ENCODE peak calls at places on chromosomes 2 and 18, in four cellular contexts. Q is body of pancreas, N is gastrocnemius medialis, P is erythroblast. S is an unnamed sample.

GRCh38 chr2:23636412-23636811 is 251.4 kb downstream of the KLHL29 start:
- DNase-seq in Q (no peak), N (peak), P (peak), S (peak)

GRCh38 chr2:21404827-21405625 is 281.3 kb downstream of the TDRD15 start:
- DNase-seq in Q (no peak), N (no peak), P (no peak), S (no peak)

GRCh38 chr2:165793161-165793778 is 777 bp downstream of the GALNT3 start:
- DNase-seq in Q (peak), N (no peak), P (peak), S (peak)

GRCh38 chr2:159615936-159616733 is at the start of gene BAZ2B:
- DNase-seq in Q (peak), N (peak), P (peak), S (peak)

GRCh38 chr2:163554864-163555263 is 180.9 kb downstream of the FIGN start:
- DNase-seq in Q (no peak), N (no peak), P (no peak), S (no peak)

GRCh38 chr18:28178720-28179119 is 1.8 kb upstream of the CDH2 start:
- DNase-seq in Q (no peak), N (no peak), P (no peak), S (no peak)

GRCh38 chr2:223626713-223627112 is 24.6 kb upstream of the SCG2 start:
- DNase-seq in Q (no peak), N (no peak), P (no peak), S (no peak)

GRCh38 chr2:12675352-12675795 is 41.4 kb upstream of the TRIB2 start:
- DNase-seq in Q (peak), N (no peak), P (peak), S (no peak)

GRCh38 chr2:5970347-5970746 is 278.2 kb downstream of the SOX11 start:
- DNase-seq in Q (no peak), N (no peak), P (no peak), S (no peak)
- TF ChIP-seq POLR2A in Q (no peak), N (no peak), P (no peak), S (no peak)

DNA sequence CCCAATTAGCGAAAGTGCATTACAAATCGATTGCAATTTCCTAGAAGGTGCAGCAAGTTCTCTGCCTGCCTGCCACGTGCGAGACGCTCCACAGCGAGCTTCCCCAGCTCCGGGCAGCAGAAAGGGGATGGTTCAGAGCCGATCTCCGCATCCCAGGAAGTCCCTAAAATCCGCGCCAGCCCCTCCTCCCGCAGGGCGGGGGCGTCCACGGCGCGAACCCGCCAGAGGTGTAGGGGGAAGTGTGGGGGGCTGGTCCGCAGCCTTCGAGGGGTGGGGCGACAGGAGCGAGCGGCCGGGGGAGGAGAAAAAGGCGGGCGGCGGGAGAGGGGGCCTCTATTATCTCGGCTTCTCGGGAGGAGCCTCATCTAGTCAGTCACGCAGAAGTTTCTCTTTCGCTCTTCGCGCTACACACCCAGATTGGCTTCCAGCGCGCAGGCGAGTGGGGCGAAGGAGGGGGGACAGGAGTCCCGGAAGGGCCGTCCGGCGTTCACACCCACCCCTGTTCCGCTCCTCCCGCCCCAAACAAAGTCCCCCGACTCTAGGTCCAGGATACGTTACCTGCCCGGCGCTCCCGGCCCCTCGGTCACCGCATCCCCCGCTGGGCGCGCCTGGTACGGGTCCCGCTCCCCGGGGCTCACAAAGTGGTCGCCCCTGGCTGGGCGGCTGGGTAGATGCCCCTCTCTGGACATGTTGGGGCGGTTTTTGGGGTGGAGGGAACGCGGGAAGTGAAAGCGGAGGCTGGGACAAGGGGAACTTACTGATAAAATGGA is 9.1 kb upstream of the NR4A2 start:
- DNase-seq in Q (peak), N (peak), P (peak), S (peak)
- TF ChIP-seq POLR2A in Q (peak), N (peak), P (peak), S (peak)

GRCh38 chr2:238771193-238771592 is 76.7 kb upstream of the TWIST2 start:
- DNase-seq in Q (no peak), N (no peak), P (no peak), S (no peak)
- TF ChIP-seq POLR2A in Q (no peak), N (no peak), P (no peak), S (no peak)

GRCh38 chr2:156435725-156436476 is at the start of gene GPD2:
- DNase-seq in Q (peak), N (peak), P (peak), S (peak)

GRCh38 chr2:156437876-156438410 is 1.8 kb downstream of the GPD2 start:
- DNase-seq in Q (no peak), N (no peak), P (no peak), S (no peak)

GRCh38 chr2:156436477-156437085 is 402 bp downstream of the GPD2 start:
- DNase-seq in Q (peak), N (peak), P (peak), S (peak)

GRCh38 chr2:156435392-156435724 is 821 bp upstream of the GPD2 start:
- DNase-seq in Q (no peak), N (no peak), P (no peak), S (no peak)

DNA sequence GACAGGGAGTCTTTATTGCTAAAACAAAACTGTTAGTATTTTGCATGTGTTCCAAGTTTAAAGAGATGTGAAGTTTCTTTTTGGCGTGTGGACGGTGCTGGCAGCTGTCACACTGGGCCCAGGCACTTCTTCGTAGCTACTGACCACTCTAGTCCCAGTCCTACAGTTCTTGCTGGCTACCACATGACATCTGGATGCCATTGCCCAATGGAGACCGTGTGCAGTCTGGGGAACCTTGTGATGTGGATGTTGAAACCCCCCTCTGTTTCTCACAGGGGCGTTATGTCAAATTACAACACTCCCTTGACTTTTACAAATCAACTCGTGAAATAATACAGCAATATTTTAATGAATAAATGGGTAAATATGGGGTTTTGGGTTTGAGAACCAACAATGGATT is 1.1 kb downstream of the GPD2 start:
- DNase-seq in Q (peak), N (peak), P (peak), S (no peak)
- TF ChIP-seq POLR2A in Q (peak), N (peak), P (no peak), S (no peak)

GRCh38 chr18:22465859-22466602 is 48.3 kb upstream of the CTAGE1 start:
- DNase-seq in Q (no peak), N (peak), P (no peak), S (peak)
- TF ChIP-seq POLR2A in Q (no peak), N (no peak), P (no peak), S (no peak)